ENCODE peak calls at places on chromosomes 16 and 17, in four cellular contexts. H, G, F and W are unnamed samples.

GRCh38 chr16:83826146-83826913 is 18.6 kb downstream of the HSBP1 start:
- DNase-seq in F (peak; percentile 92), H (peak; percentile 40), G (peak; percentile 61), W (peak; percentile 74)

GRCh38 chr17:193426-193810 is 12.0 kb upstream of the DOC2B start:
- DNase-seq in G (no peak), H (no peak), F (no peak), W (no peak)

GRCh38 chr17:79622776-79623175 is 11.9 kb upstream of the RBFOX3 start:
- DNase-seq in H (no peak), G (no peak), F (no peak), W (no peak)

GRCh38 chr17:73609078-73609477 is 35.2 kb downstream of the SDK2 start:
- DNase-seq in H (no peak), G (no peak), F (no peak), W (no peak)

GRCh38 chr17:20267459-20267842 is 199.9 kb downstream of the LGALS9B start:
- DNase-seq in F (no peak), G (peak; percentile 10), H (no peak), W (no peak)

GRCh38 chr17:69573396-69573795 is 158.9 kb downstream of the MAP2K6 start:
- DNase-seq in F (no peak), H (no peak), G (no peak), W (peak; percentile 87)

GRCh38 chr16:47528431-47528830 is 67.3 kb downstream of the PHKB start:
- DNase-seq in H (no peak), F (no peak), G (no peak), W (no peak)

GRCh38 chr17:27569884-27570577 is 61.0 kb upstream of the LGALS9 start:
- DNase-seq in G (no peak), H (no peak), F (no peak), W (no peak)

GRCh38 chr16:67957622-67958021 is 10.8 kb downstream of the SLC12A4 start:
- DNase-seq in F (no peak), G (no peak), H (no peak), W (no peak)

GRCh38 chr16:70612931-70613330 is 33.4 kb upstream of the IL34 start:
- DNase-seq in H (no peak), G (no peak), F (no peak), W (no peak)

GRCh38 chr16:67449739-67450138 is 18.8 kb downstream of the HSD11B2 start:
- DNase-seq in G (no peak), H (no peak), F (no peak), W (no peak)